ENCODE peak calls at places on chromosomes 12 and 14, in ten cellular contexts. One of them, this sample, is unnamed.

GRCh38 chr14:102510616-102511520 is 1.3 kb upstream of the ANKRD9 start:
- DNase-seq in ovary: no peak
- DNase-seq in HCT116: no peak
- DNase-seq in thyroid gland: peak
- DNase-seq in H1: peak
- DNase-seq in testis: peak
- DNase-seq in H54: no peak
- DNase-seq in breast epithelium: no peak
- DNase-seq in stomach: peak
- DNase-seq in K562: peak
- DNase-seq in this sample: peak

GRCh38 chr12:113403435-113404415 is at the start of gene SDS:
- DNase-seq in ovary: peak
- DNase-seq in HCT116: no peak
- DNase-seq in thyroid gland: peak
- DNase-seq in H1: no peak
- DNase-seq in testis: peak
- DNase-seq in H54: no peak
- DNase-seq in breast epithelium: no peak
- DNase-seq in stomach: peak
- DNase-seq in K562: peak
- DNase-seq in this sample: peak

GRCh38 chr14:90546767-90547166 is 149.9 kb downstream of the CALM1 start:
- DNase-seq in ovary: no peak
- DNase-seq in HCT116: no peak
- DNase-seq in thyroid gland: no peak
- DNase-seq in H1: no peak
- DNase-seq in testis: no peak
- DNase-seq in H54: no peak
- DNase-seq in breast epithelium: no peak
- DNase-seq in stomach: no peak
- DNase-seq in K562: no peak
- DNase-seq in this sample: no peak

GRCh38 chr14:53663709-53664108 is 292.9 kb downstream of the BMP4 start:
- DNase-seq in ovary: no peak
- DNase-seq in HCT116: peak
- DNase-seq in thyroid gland: no peak
- DNase-seq in H1: peak
- DNase-seq in testis: no peak
- DNase-seq in H54: no peak
- DNase-seq in breast epithelium: no peak
- DNase-seq in stomach: no peak
- DNase-seq in K562: no peak
- DNase-seq in this sample: no peak

GRCh38 chr14:23028800-23029199 is 5.9 kb downstream of the PSMB5 start:
- DNase-seq in ovary: no peak
- DNase-seq in HCT116: no peak
- DNase-seq in thyroid gland: no peak
- DNase-seq in H1: no peak
- DNase-seq in testis: no peak
- DNase-seq in H54: no peak
- DNase-seq in breast epithelium: no peak
- DNase-seq in stomach: no peak
- DNase-seq in K562: no peak
- DNase-seq in this sample: no peak

GRCh38 chr14:59483360-59483759 is 848 bp downstream of the L3HYPDH start:
- DNase-seq in ovary: no peak
- DNase-seq in HCT116: peak
- DNase-seq in thyroid gland: no peak
- DNase-seq in H1: no peak
- DNase-seq in testis: no peak
- DNase-seq in H54: no peak
- DNase-seq in breast epithelium: no peak
- DNase-seq in stomach: no peak
- DNase-seq in K562: no peak
- DNase-seq in this sample: peak

GRCh38 chr14:30974628-30975027 is 50.8 kb upstream of the AP4S1 start:
- DNase-seq in ovary: no peak
- DNase-seq in HCT116: no peak
- DNase-seq in thyroid gland: no peak
- DNase-seq in H1: no peak
- DNase-seq in testis: no peak
- DNase-seq in H54: no peak
- DNase-seq in breast epithelium: no peak
- DNase-seq in stomach: no peak
- DNase-seq in K562: no peak
- DNase-seq in this sample: no peak

GRCh38 chr12:45010051-45010450 is 40.8 kb downstream of the DBX2 start:
- DNase-seq in ovary: no peak
- DNase-seq in HCT116: no peak
- DNase-seq in thyroid gland: no peak
- DNase-seq in H1: no peak
- DNase-seq in testis: no peak
- DNase-seq in H54: no peak
- DNase-seq in breast epithelium: no peak
- DNase-seq in stomach: no peak
- DNase-seq in K562: no peak
- DNase-seq in this sample: no peak

GRCh38 chr14:104353921-104354701 is 215.7 kb downstream of the KIF26A start:
- DNase-seq in ovary: peak
- DNase-seq in HCT116: no peak
- DNase-seq in thyroid gland: no peak
- DNase-seq in H1: no peak
- DNase-seq in testis: no peak
- DNase-seq in H54: no peak
- DNase-seq in breast epithelium: peak
- DNase-seq in stomach: peak
- DNase-seq in K562: no peak
- DNase-seq in this sample: no peak

GRCh38 chr14:31286456-31287293 is 79.1 kb upstream of the HECTD1 start:
- DNase-seq in ovary: no peak
- DNase-seq in HCT116: peak
- DNase-seq in thyroid gland: peak
- DNase-seq in H1: peak
- DNase-seq in testis: no peak
- DNase-seq in H54: no peak
- DNase-seq in breast epithelium: no peak
- DNase-seq in stomach: no peak
- DNase-seq in K562: peak
- DNase-seq in this sample: peak

GRCh38 chr12:143964-144649 is 69.8 kb downstream of the SLC6A12 start:
- DNase-seq in ovary: no peak
- DNase-seq in HCT116: no peak
- DNase-seq in thyroid gland: no peak
- DNase-seq in H1: no peak
- DNase-seq in testis: no peak
- DNase-seq in H54: no peak
- DNase-seq in breast epithelium: no peak
- DNase-seq in stomach: peak
- DNase-seq in K562: no peak
- DNase-seq in this sample: peak

GRCh38 chr12:69442894-69443293 is 27.3 kb upstream of the FRS2 start:
- DNase-seq in ovary: no peak
- DNase-seq in HCT116: no peak
- DNase-seq in thyroid gland: no peak
- DNase-seq in H1: no peak
- DNase-seq in testis: no peak
- DNase-seq in H54: peak
- DNase-seq in breast epithelium: no peak
- DNase-seq in stomach: no peak
- DNase-seq in K562: no peak
- DNase-seq in this sample: no peak

GRCh38 chr12:120466560-120467315 is 2.8 kb downstream of the SRSF9 start:
- DNase-seq in ovary: peak
- DNase-seq in HCT116: peak
- DNase-seq in thyroid gland: peak
- DNase-seq in H1: peak
- DNase-seq in testis: peak
- DNase-seq in H54: no peak
- DNase-seq in breast epithelium: no peak
- DNase-seq in stomach: peak
- DNase-seq in K562: no peak
- DNase-seq in this sample: peak

GRCh38 chr14:69760810-69761209 is 6.1 kb upstream of the SRSF5 start:
- DNase-seq in ovary: no peak
- DNase-seq in HCT116: no peak
- DNase-seq in thyroid gland: no peak
- DNase-seq in H1: no peak
- DNase-seq in testis: no peak
- DNase-seq in H54: no peak
- DNase-seq in breast epithelium: no peak
- DNase-seq in stomach: no peak
- DNase-seq in K562: no peak
- DNase-seq in this sample: no peak
- TF ChIP-seq POLR2A in ovary: no peak
- TF ChIP-seq POLR2A in HCT116: no peak
- TF ChIP-seq POLR2A in thyroid gland: no peak
- TF ChIP-seq POLR2A in H1: no peak
- TF ChIP-seq POLR2A in testis: no peak
- TF ChIP-seq POLR2A in H54: no peak
- TF ChIP-seq POLR2A in breast epithelium: no peak
- TF ChIP-seq POLR2A in stomach: no peak
- TF ChIP-seq POLR2A in K562: no peak
- TF ChIP-seq POLR2A in this sample: no peak

GRCh38 chr14:63745858-63746425 is 18.1 kb upstream of the SGPP1 start:
- DNase-seq in ovary: no peak
- DNase-seq in HCT116: no peak
- DNase-seq in thyroid gland: no peak
- DNase-seq in H1: no peak
- DNase-seq in testis: no peak
- DNase-seq in H54: no peak
- DNase-seq in breast epithelium: no peak
- DNase-seq in stomach: no peak
- DNase-seq in K562: no peak
- DNase-seq in this sample: peak
- TF ChIP-seq POLR2A in ovary: no peak
- TF ChIP-seq POLR2A in HCT116: no peak
- TF ChIP-seq POLR2A in thyroid gland: no peak
- TF ChIP-seq POLR2A in H1: no peak
- TF ChIP-seq POLR2A in testis: no peak
- TF ChIP-seq POLR2A in H54: no peak
- TF ChIP-seq POLR2A in breast epithelium: no peak
- TF ChIP-seq POLR2A in stomach: no peak
- TF ChIP-seq POLR2A in K562: no peak
- TF ChIP-seq POLR2A in this sample: no peak

GRCh38 chr14:67360469-67361206 is 510 bp downstream of the EIF2S1 start:
- DNase-seq in ovary: no peak
- DNase-seq in HCT116: no peak
- DNase-seq in thyroid gland: no peak
- DNase-seq in H1: no peak
- DNase-seq in testis: no peak
- DNase-seq in H54: no peak
- DNase-seq in breast epithelium: no peak
- DNase-seq in stomach: no peak
- DNase-seq in K562: no peak
- DNase-seq in this sample: peak

GRCh38 chr14:67359775-67360468 is at the start of the genes ATP6V1D and EIF2S1:
- DNase-seq in ovary: peak
- DNase-seq in HCT116: peak
- DNase-seq in thyroid gland: peak
- DNase-seq in H1: peak
- DNase-seq in testis: peak
- DNase-seq in H54: peak
- DNase-seq in breast epithelium: peak
- DNase-seq in stomach: peak
- DNase-seq in K562: peak
- DNase-seq in this sample: peak

GRCh38 chr14:67358914-67359313 is 690 bp downstream of the ATP6V1D start:
- DNase-seq in ovary: no peak
- DNase-seq in HCT116: no peak
- DNase-seq in thyroid gland: no peak
- DNase-seq in H1: peak
- DNase-seq in testis: no peak
- DNase-seq in H54: no peak
- DNase-seq in breast epithelium: no peak
- DNase-seq in stomach: no peak
- DNase-seq in K562: no peak
- DNase-seq in this sample: peak

GRCh38 chr14:67357583-67358354 is 1.8 kb downstream of the ATP6V1D start:
- DNase-seq in ovary: no peak
- DNase-seq in HCT116: no peak
- DNase-seq in thyroid gland: peak
- DNase-seq in H1: no peak
- DNase-seq in testis: no peak
- DNase-seq in H54: no peak
- DNase-seq in breast epithelium: no peak
- DNase-seq in stomach: no peak
- DNase-seq in K562: peak
- DNase-seq in this sample: peak

GRCh38 chr14:67359319-67359774 is 257 bp downstream of the ATP6V1D start:
- DNase-seq in ovary: peak
- DNase-seq in HCT116: no peak
- DNase-seq in thyroid gland: peak
- DNase-seq in H1: no peak
- DNase-seq in testis: no peak
- DNase-seq in H54: peak
- DNase-seq in breast epithelium: no peak
- DNase-seq in stomach: no peak
- DNase-seq in K562: peak
- DNase-seq in this sample: no peak
- TF ChIP-seq POLR2A in ovary: no peak
- TF ChIP-seq POLR2A in HCT116: no peak
- TF ChIP-seq POLR2A in thyroid gland: peak
- TF ChIP-seq POLR2A in H1: peak
- TF ChIP-seq POLR2A in testis: no peak
- TF ChIP-seq POLR2A in H54: peak
- TF ChIP-seq POLR2A in breast epithelium: no peak
- TF ChIP-seq POLR2A in stomach: peak
- TF ChIP-seq POLR2A in K562: no peak
- TF ChIP-seq POLR2A in this sample: no peak

GRCh38 chr12:38903596-38903995 is 1.8 kb downstream of the CPNE8 start:
- DNase-seq in ovary: no peak
- DNase-seq in HCT116: no peak
- DNase-seq in thyroid gland: no peak
- DNase-seq in H1: no peak
- DNase-seq in testis: no peak
- DNase-seq in H54: no peak
- DNase-seq in breast epithelium: no peak
- DNase-seq in stomach: no peak
- DNase-seq in K562: no peak
- DNase-seq in this sample: no peak

GRCh38 chr12:38906482-38907170 is 1.2 kb upstream of the CPNE8 start:
- DNase-seq in ovary: peak
- DNase-seq in HCT116: peak
- DNase-seq in thyroid gland: peak
- DNase-seq in H1: peak
- DNase-seq in testis: peak
- DNase-seq in H54: peak
- DNase-seq in breast epithelium: peak
- DNase-seq in stomach: peak
- DNase-seq in K562: peak
- DNase-seq in this sample: peak

GRCh38 chr12:38904932-38905479 is 385 bp downstream of the CPNE8 start:
- DNase-seq in ovary: peak
- DNase-seq in HCT116: peak
- DNase-seq in thyroid gland: peak
- DNase-seq in H1: peak
- DNase-seq in testis: peak
- DNase-seq in H54: peak
- DNase-seq in breast epithelium: peak
- DNase-seq in stomach: peak
- DNase-seq in K562: peak
- DNase-seq in this sample: peak

GRCh38 chr12:38907171-38907923 is 2.0 kb upstream of the CPNE8 start:
- DNase-seq in ovary: no peak
- DNase-seq in HCT116: no peak
- DNase-seq in thyroid gland: no peak
- DNase-seq in H1: no peak
- DNase-seq in testis: no peak
- DNase-seq in H54: no peak
- DNase-seq in breast epithelium: no peak
- DNase-seq in stomach: no peak
- DNase-seq in K562: no peak
- DNase-seq in this sample: no peak

GRCh38 chr12:38905480-38906351 is at the start of gene CPNE8:
- DNase-seq in ovary: peak
- DNase-seq in HCT116: peak
- DNase-seq in thyroid gland: peak
- DNase-seq in H1: no peak
- DNase-seq in testis: peak
- DNase-seq in H54: peak
- DNase-seq in breast epithelium: peak
- DNase-seq in stomach: peak
- DNase-seq in K562: peak
- DNase-seq in this sample: peak
- TF ChIP-seq POLR2A in ovary: peak
- TF ChIP-seq POLR2A in HCT116: no peak
- TF ChIP-seq POLR2A in thyroid gland: no peak
- TF ChIP-seq POLR2A in H1: no peak
- TF ChIP-seq POLR2A in testis: peak
- TF ChIP-seq POLR2A in H54: no peak
- TF ChIP-seq POLR2A in breast epithelium: peak
- TF ChIP-seq POLR2A in stomach: no peak
- TF ChIP-seq POLR2A in K562: peak
- TF ChIP-seq POLR2A in this sample: peak